ENCODE peak calls at places on chromosomes 7 and 10, in ten cellular contexts. D is GM20000; I is mesothelial cell of epicardium; O is endothelial cell of umbilical vein; K is AG04450; Q is CD4-positive, alpha-beta memory T cell; C is activated naive CD8-positive, alpha-beta T cell treated with anti-CD3 and anti-CD28 coated beads, Interleukin-2, amount 50 U/mL, for 24 hours; P is AG09319; L is choroid plexus epithelial cell; S is fibroblast of mammary gland. Z is an unnamed sample.

GRCh38 chr7:51060536-51060935 is 256.1 kb downstream of the COBL start:
- DNase-seq in C (no peak), L (no peak), I (no peak), Q (no peak), O (no peak), D (no peak), K (no peak), S (peak), P (no peak), Z (no peak)

GRCh38 chr10:35516102-35516670 is 89.0 kb upstream of the GJD4 start:
- DNase-seq in P (no peak), D (no peak), Q (no peak), L (peak), C (no peak), I (no peak), S (no peak), O (peak), K (no peak), Z (no peak)

GRCh38 chr10:69668722-69669121 is 38.7 kb downstream of the FAM241B start:
- DNase-seq in C (no peak), P (no peak), D (no peak), I (no peak), Q (no peak), K (no peak), L (peak), O (no peak), S (no peak), Z (no peak)

GRCh38 chr7:75905785-75906604 is 9.0 kb upstream of the POR start:
- DNase-seq in S (peak), L (peak), C (no peak), Q (no peak), K (no peak), P (peak), I (no peak), D (no peak), O (no peak), Z (peak)

GRCh38 chr7:11078242-11078834 is 104.7 kb downstream of the PHF14 start:
- DNase-seq in L (no peak), S (no peak), O (no peak), D (no peak), C (no peak), K (no peak), Q (no peak), P (no peak), I (no peak), Z (no peak)

GRCh38 chr10:66836057-66836456 is 89.8 kb upstream of the LRRTM3 start:
- DNase-seq in O (no peak), K (peak), C (no peak), D (no peak), P (no peak), L (peak), I (no peak), S (no peak), Q (no peak), Z (no peak)

GRCh38 chr7:2530076-2530967 is 10.7 kb downstream of the LFNG start:
- DNase-seq in K (no peak), S (peak), I (no peak), L (no peak), O (no peak), Q (peak), P (no peak), C (peak), D (peak), Z (no peak)

GRCh38 chr7:86926732-86927131 is 132.7 kb downstream of the ELAPOR2 start:
- DNase-seq in L (peak), K (no peak), O (peak), Q (peak), S (peak), C (peak), D (peak), I (no peak), P (peak), Z (peak)

GRCh38 chr10:116587878-116588590 is 2.7 kb upstream of the PNLIPRP1 start:
- DNase-seq in Q (no peak), D (no peak), I (no peak), C (no peak), K (no peak), L (no peak), O (no peak), S (no peak), P (no peak), Z (no peak)

GRCh38 chr10:131790021-131790420 is 110.8 kb upstream of the PPP2R2D start:
- DNase-seq in P (no peak), L (no peak), C (peak), D (no peak), Q (no peak), K (no peak), S (peak), I (no peak), O (no peak), Z (no peak)

GRCh38 chr10:13987472-13987871 is 343.3 kb downstream of the FRMD4A start:
- DNase-seq in Q (no peak), K (no peak), O (peak), D (no peak), S (peak), C (no peak), I (no peak), P (no peak), L (peak), Z (no peak)

GRCh38 chr10:14438576-14438975 is 107.9 kb upstream of the FRMD4A start:
- DNase-seq in L (no peak), S (no peak), I (no peak), K (no peak), P (no peak), C (no peak), D (no peak), O (no peak), Q (no peak), Z (no peak)

GRCh38 chr10:59991661-59992060 is 85.3 kb upstream of the CCDC6 start:
- DNase-seq in S (peak), P (no peak), D (peak), Q (no peak), L (peak), K (no peak), O (peak), C (no peak), I (no peak), Z (peak)

GRCh38 chr10:133442967-133443924 is 10.5 kb upstream of the SCART1 start:
- DNase-seq in S (no peak), I (no peak), L (no peak), C (no peak), D (no peak), Q (no peak), K (no peak), O (no peak), P (no peak), Z (no peak)

Z was measured in DMS79 treated with DMSO at 0.1 percent for 48 hours.